ENCODE peak calls at places on chromosomes 2 and 18, in five cellular contexts. I, M, K, O and J are unnamed samples.

GRCh38 chr2:148532049-148532428 is 112.5 kb upstream of the EPC2 start:
- DNase-seq in I (no peak), O (no peak), M (no peak), K (no peak), J (no peak)

GRCh38 chr2:128477891-128478290 is 159.2 kb upstream of the HS6ST1 start:
- DNase-seq in K (no peak), M (no peak), I (no peak), O (no peak), J (no peak)

GRCh38 chr2:107801498-107801897 is 25.2 kb upstream of the RGPD4 start:
- DNase-seq in I (no peak), K (no peak), O (no peak), M (no peak), J (no peak)

GRCh38 chr2:26887142-26887541 is 39.2 kb downstream of the DPYSL5 start:
- DNase-seq in M (no peak), I (no peak), O (no peak), K (no peak), J (no peak)

GRCh38 chr2:237181844-237182243 is 96.2 kb downstream of the COPS8 start:
- DNase-seq in M (no peak), O (no peak), I (peak), K (no peak), J (no peak)

GRCh38 chr18:54881229-54881753 is 53.0 kb downstream of the RAB27B start:
- DNase-seq in M (no peak), O (no peak), K (no peak), I (no peak), J (no peak)

GRCh38 chr2:85188852-85189251 is 55.7 kb downstream of the TCF7L1 start:
- DNase-seq in O (no peak), I (peak), M (no peak), K (no peak), J (no peak)

GRCh38 chr18:21241224-21242131 is 554 bp upstream of the GREB1L start:
- DNase-seq in K (no peak), I (no peak), M (no peak), O (peak), J (no peak)

GRCh38 chr18:55861266-55861665 is 273.3 kb upstream of the TCF4 start:
- DNase-seq in O (no peak), K (no peak), I (peak), M (no peak), J (no peak)

GRCh38 chr2:179422037-179422643 is 157.5 kb upstream of the SESTD1 start:
- DNase-seq in M (no peak), O (peak), K (peak), I (peak), J (no peak)

GRCh38 chr2:241031436-241032165 is 33.2 kb downstream of the SNED1 start:
- DNase-seq in K (no peak), I (no peak), O (no peak), M (no peak), J (no peak)

GRCh38 chr2:235000426-235001236 is 48.8 kb downstream of the SH3BP4 start:
- DNase-seq in I (no peak), K (no peak), M (no peak), O (no peak), J (no peak)

GRCh38 chr2:75810931-75811330 is 100.2 kb upstream of the GCFC2 start:
- DNase-seq in M (no peak), I (no peak), O (no peak), K (no peak), J (no peak)

GRCh38 chr2:41495050-41495449 is 552.8 kb upstream of the PKDCC start:
- DNase-seq in I (no peak), M (no peak), K (no peak), O (no peak), J (no peak)

GRCh38 chr2:75074228-75074627 is 115.8 kb downstream of the POLE4 start:
- DNase-seq in I (no peak), M (no peak), K (no peak), O (peak), J (no peak)

GRCh38 chr2:45004569-45005181 is 4.6 kb downstream of the SIX2 start:
- DNase-seq in M (no peak), K (no peak), I (no peak), O (peak), J (no peak)